ENCODE peak calls at places on chromosomes 7 and 10, in six cellular contexts. F is brain microvascular endothelial cell, K is tibial nerve, N is uterus, W is esophagus squamous epithelium, J is BJ. H is an unnamed sample.

GRCh38 chr10:3945026-3945425 is 160.0 kb upstream of the KLF6 start:
- DNase-seq in J (no peak), K (no peak), F (no peak), W (no peak), N (no peak), H (no peak)

GRCh38 chr10:29878492-29878891 is 180.9 kb downstream of the JCAD start:
- DNase-seq in N (no peak), J (no peak), K (no peak), W (no peak), F (no peak), H (no peak)

GRCh38 chr7:49670991-49671390 is 102.4 kb upstream of the VWC2 start:
- DNase-seq in N (no peak), F (no peak), J (no peak), K (no peak), W (no peak), H (no peak)

GRCh38 chr10:82887488-82887887 is 1012.5 kb downstream of the NRG3 start:
- DNase-seq in N (no peak), J (no peak), F (no peak), K (no peak), W (no peak), H (no peak)

GRCh38 chr7:30032310-30033125 is 4.3 kb downstream of the PLEKHA8 start:
- DNase-seq in N (no peak), K (no peak), J (no peak), F (no peak), W (no peak), H (peak)

GRCh38 chr7:46226860-46227259 is 305.8 kb upstream of the IGFBP3 start:
- DNase-seq in F (peak), K (no peak), W (no peak), N (no peak), J (no peak), H (no peak)

GRCh38 chr10:27661511-27662286 is 83.9 kb downstream of the MKX start:
- DNase-seq in J (no peak), N (no peak), W (no peak), K (no peak), F (no peak), H (no peak)

GRCh38 chr7:101614939-101615302 is 14.2 kb downstream of the MYL10 start:
- DNase-seq in J (no peak), W (no peak), F (no peak), K (no peak), N (no peak), H (no peak)

GRCh38 chr10:114374141-114374791 is 30.0 kb downstream of the AFAP1L2 start:
- DNase-seq in J (no peak), K (peak), N (peak), W (no peak), F (peak), H (peak)

GRCh38 chr7:1847260-1848001 is 177.4 kb downstream of the ELFN1 start:
- DNase-seq in J (no peak), F (no peak), W (no peak), N (no peak), K (no peak), H (no peak)

GRCh38 chr7:28296571-28297483 is 115.5 kb upstream of the CREB5 start:
- DNase-seq in W (no peak), K (no peak), N (no peak), F (no peak), J (no peak), H (no peak)

GRCh38 chr7:129401228-129401967 is 32.8 kb upstream of the STRIP2 start:
- DNase-seq in N (no peak), K (no peak), F (no peak), W (no peak), J (peak), H (no peak)

GRCh38 chr7:148697950-148698396 is 730 bp upstream of the CUL1 start:
- DNase-seq in K (no peak), N (peak), J (no peak), W (no peak), F (no peak), H (no peak)

GRCh38 chr7:37385787-37386186 is 62.9 kb downstream of the ELMO1 start:
- DNase-seq in N (peak), K (no peak), F (no peak), W (peak), J (no peak), H (no peak)

GRCh38 chr7:30845426-30846135 is 66.1 kb upstream of the AQP1 start:
- DNase-seq in W (no peak), F (no peak), K (peak), J (no peak), N (peak), H (no peak)

GRCh38 chr10:33010132-33011037 is 52.4 kb upstream of the ITGB1 start:
- DNase-seq in N (no peak), J (peak), K (no peak), F (peak), W (no peak), H (peak)
- H3K4me3 ChIP-seq in N (no peak), J (no peak), K (no peak), F (no peak), W (no peak), H (no peak)

DNA sequence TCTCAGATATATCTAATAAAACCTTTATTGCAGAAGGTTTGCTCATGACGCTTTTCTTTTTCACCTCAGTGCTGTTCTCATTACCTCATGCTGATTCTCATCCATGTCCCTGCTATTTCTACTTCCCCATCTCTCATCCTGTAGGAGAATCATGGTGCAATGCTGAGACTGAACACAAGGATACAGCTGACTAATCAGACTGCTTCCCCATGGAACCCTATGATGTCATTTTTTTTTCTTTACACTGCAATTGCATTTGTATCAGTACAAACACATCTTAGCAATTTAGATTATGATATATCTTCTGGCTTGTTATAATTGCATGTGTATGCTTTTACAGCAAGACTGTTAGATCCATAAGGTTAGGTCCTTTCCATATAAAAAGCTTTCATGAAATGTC is 93.7 kb downstream of the SEMA3A start:
- DNase-seq in J (no peak), K (no peak), W (no peak), N (no peak), F (peak), H (no peak)
- TF ChIP-seq CTCF in J (peak), K (no peak), W (no peak), N (no peak), F (peak), H (no peak)

GRCh38 chr7:137790828-137791227 is 55.9 kb downstream of the DGKI start:
- DNase-seq in K (no peak), F (no peak), W (no peak), N (no peak), J (no peak), H (no peak)
- H3K4me3 ChIP-seq in K (no peak), F (no peak), W (no peak), N (no peak), J (no peak), H (no peak)

GRCh38 chr10:54983255-54983654 is 182.2 kb upstream of the PCDH15 start:
- DNase-seq in N (no peak), K (no peak), F (no peak), J (no peak), W (no peak), H (no peak)

DNA sequence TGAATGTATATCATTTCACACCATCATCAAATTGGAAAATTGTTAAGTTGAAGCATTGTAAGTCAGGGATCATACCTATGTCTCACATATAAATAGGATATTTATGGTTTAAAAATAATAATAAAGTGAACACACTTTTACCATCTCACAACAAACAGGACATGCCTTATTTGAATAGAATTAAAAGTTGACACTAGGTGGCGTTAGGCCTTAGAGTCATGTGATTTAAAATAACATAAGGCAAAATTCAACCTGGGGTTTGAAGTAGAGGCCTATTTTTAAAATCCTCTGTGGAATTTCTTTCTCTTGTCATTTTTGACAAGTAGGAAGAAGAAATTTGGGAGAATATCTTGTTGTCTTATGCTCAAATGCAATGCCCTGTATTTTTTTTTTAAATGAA is 184.7 kb upstream of the PCDH15 start:
- DNase-seq in J (no peak), W (no peak), F (no peak), N (no peak), K (no peak), H (no peak)
- TF ChIP-seq CTCF in J (no peak), W (peak), F (no peak), N (no peak), K (peak), H (peak)

DNA sequence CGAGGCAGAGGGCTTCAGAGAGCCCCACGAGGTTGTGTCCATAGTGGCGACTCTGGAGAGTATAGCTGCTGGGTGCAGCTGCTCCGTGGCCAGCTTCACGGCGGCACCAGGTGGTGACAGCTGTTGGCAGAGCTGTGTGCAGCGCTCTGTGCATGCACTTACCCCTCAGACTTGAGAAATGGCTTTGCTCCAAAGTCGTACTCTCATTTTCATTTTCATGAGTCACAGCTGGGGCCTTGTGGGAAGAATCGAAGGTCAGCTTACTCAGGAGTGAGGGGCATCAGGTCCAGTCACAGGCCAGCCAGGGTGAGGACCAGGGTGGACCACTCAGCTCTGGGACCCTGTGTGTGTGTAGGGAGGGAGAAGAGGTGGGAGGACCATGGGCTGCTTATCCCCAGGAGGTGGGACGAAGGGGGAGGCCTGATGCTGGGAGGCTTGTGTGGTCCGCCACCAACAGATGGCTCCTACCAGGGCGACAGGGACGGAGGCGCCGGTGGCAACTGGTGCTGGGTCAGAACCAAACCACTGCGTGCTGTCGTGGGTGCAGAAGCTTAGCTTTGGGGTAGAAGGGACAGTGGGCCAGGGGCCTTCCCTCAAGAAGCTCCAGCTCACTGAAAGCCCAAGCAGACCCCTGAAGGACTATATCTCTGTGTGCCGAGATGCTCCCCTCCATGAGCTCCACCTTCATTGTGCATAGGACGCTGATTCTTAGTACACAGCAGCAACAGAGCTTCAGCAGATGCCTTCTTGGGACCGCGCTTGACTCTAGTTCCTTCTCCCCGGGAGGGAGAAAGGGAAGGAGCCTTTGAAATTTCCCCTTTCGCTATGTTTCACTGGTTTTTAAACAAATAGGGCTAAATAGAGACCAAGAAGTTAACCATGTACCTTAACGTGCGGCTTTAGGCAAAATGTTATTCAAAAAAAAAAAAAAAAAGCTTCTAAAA is 225.0 kb downstream of the CELF2 start:
- DNase-seq in F (no peak), W (no peak), J (no peak), N (no peak), K (no peak), H (no peak)
- H3K4me3 ChIP-seq in F (no peak), W (no peak), J (no peak), N (no peak), K (no peak), H (no peak)

H was measured in astrocyte of the cerebellum.